ENCODE peak calls at places on chromosome 9, in five cellular contexts. M is stomach; O is CD4-positive, alpha-beta memory T cell; S is endodermal cell; K is uterus. L is an unnamed sample. For H3K9me3 and H3K4me1, the result is how much of the 10 kb centered on the place peaks cover.

GRCh38 chr9:6214451-6214850 is 1.2 kb upstream of the IL33 start:
- DNase-seq in M (no peak), O (no peak), S (no peak), K (no peak), L (peak)

GRCh38 chr9:101201626-101202025 is 173.1 kb downstream of the PLPPR1 start:
- DNase-seq in M (no peak), O (no peak), S (no peak), K (no peak), L (no peak)

GRCh38 chr9:81716409-81716808 is 27.1 kb upstream of the TLE1 start:
- DNase-seq in M (no peak), O (no peak), S (no peak), K (no peak), L (no peak)

GRCh38 chr9:33159058-33159759 is 7.9 kb downstream of the B4GALT1 start:
- DNase-seq in M (no peak), O (peak), S (no peak), K (peak), L (peak)

GRCh38 chr9:131180454-131180853 is 55.1 kb downstream of the NUP214 start:
- DNase-seq in M (no peak), O (no peak), S (no peak), K (no peak), L (no peak)

GRCh38 chr9:21001581-21001980 is 29.9 kb downstream of the HACD4 start:
- DNase-seq in M (no peak), O (peak), S (no peak), K (no peak), L (no peak)

GRCh38 chr9:129383005-129383414 is 204.9 kb upstream of the IER5L start:
- DNase-seq in M (peak), O (no peak), S (peak), K (no peak), L (no peak)

GRCh38 chr9:121510766-121511555 is 11.3 kb upstream of the GGTA1 start:
- DNase-seq in M (no peak), O (no peak), S (no peak), K (no peak), L (no peak)

GRCh38 chr9:16921855-16922254 is 51.4 kb upstream of the BNC2 start:
- DNase-seq in M (no peak), O (no peak), S (no peak), K (no peak), L (no peak)

GRCh38 chr9:126952180-126952960 is 37.8 kb downstream of the RALGPS1 start:
- DNase-seq in M (no peak), O (no peak), S (no peak), K (peak), L (no peak)

GRCh38 chr9:138048184-138048583 is 170.6 kb downstream of the CACNA1B start:
- DNase-seq in M (peak), O (no peak), S (no peak), K (no peak), L (no peak)

GRCh38 chr9:116572095-116572748 is 114.9 kb upstream of the TRIM32 start:
- DNase-seq in M (peak), O (no peak), S (peak), K (peak), L (peak)

GRCh38 chr9:127347831-127348699 is 48.9 kb upstream of the SLC2A8 start:
- DNase-seq in M (peak), O (no peak), S (no peak), K (no peak), L (no peak)

GRCh38 chr9:98797491-98797890 is 1.1 kb upstream of the ANKS6 start:
- DNase-seq in M (no peak), O (no peak), S (no peak), K (no peak), L (no peak)

GRCh38 chr9:26169684-26170083 is 491.4 kb upstream of the TUSC1 start:
- DNase-seq in M (no peak), O (no peak), S (no peak), K (no peak), L (no peak)

GRCh38 chr9:128828719-128829452 is 708 bp downstream of the SPOUT1 start:
- DNase-seq in M (no peak), O (no peak), S (no peak), K (no peak), L (no peak)

GRCh38 chr9:96270236-96270635 is 31.7 kb downstream of the HSD17B3 start:
- DNase-seq in M (no peak), O (no peak), S (no peak), K (no peak), L (no peak)

GRCh38 chr9:108056083-108056804 is 566.7 kb upstream of the KLF4 start:
- DNase-seq in M (no peak), O (no peak), S (no peak), K (no peak), L (no peak)

GRCh38 chr9:136405481-136405880 is 4.9 kb downstream of the ENTR1 start:
- DNase-seq in M (no peak), O (no peak), S (no peak), K (no peak), L (no peak)

GRCh38 chr9:125784286-125785049 is 37.3 kb downstream of the PBX3 start:
- DNase-seq in M (no peak), O (no peak), S (no peak), K (no peak), L (no peak)

GRCh38 chr9:135239100-135239768 is 151.8 kb downstream of the OLFM1 start:
- DNase-seq in M (no peak), O (no peak), S (peak), K (no peak), L (no peak)

GRCh38 chr9:136726631-136727191 is 14.3 kb downstream of the DIPK1B start:
- DNase-seq in M (no peak), O (peak), S (peak), K (no peak), L (peak)

GRCh38 chr9:113566712-113567071 is 103.2 kb downstream of the RGS3 start:
- DNase-seq in M (peak), O (no peak), S (no peak), K (peak), L (no peak)

GRCh38 chr9:113562653-113563381 is 99.3 kb downstream of the RGS3 start:
- DNase-seq in M (no peak), O (no peak), S (peak), K (peak), L (no peak)

GRCh38 chr9:113566011-113566711 is 102.6 kb downstream of the RGS3 start:
- DNase-seq in M (no peak), O (no peak), S (peak), K (peak), L (no peak)

GRCh38 chr9:113563856-113564514 is 100.5 kb downstream of the RGS3 start:
- DNase-seq in M (no peak), O (no peak), S (peak), K (peak), L (no peak)

DNA sequence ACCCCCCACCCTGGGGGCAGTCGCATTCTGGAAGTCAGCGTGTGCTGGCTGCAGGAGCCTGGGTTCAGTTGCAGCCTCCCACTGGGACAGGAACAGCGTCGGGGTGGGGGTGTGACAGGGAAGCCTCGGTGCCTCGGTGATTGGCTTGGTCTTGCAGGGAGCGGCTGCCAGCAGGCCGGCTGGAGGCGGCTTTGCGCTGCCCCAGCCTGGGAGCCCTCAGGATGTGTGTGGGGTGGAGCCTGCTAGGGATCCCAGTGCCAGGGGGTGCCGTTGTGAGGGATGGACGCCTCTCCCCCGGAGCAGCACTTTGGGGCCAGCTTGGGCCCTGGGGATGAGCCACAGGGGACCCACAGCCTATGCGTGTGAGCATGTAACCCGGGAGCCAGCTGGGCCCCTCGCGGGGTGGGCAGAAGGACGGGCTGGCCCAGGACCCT is 101.3 kb downstream of the RGS3 start:
- DNase-seq in M (peak), O (no peak), S (peak), K (peak), L (no peak)
- H3K4me3 ChIP-seq in M (peak), O (no peak), S (peak), K (peak), L (no peak)

DNA sequence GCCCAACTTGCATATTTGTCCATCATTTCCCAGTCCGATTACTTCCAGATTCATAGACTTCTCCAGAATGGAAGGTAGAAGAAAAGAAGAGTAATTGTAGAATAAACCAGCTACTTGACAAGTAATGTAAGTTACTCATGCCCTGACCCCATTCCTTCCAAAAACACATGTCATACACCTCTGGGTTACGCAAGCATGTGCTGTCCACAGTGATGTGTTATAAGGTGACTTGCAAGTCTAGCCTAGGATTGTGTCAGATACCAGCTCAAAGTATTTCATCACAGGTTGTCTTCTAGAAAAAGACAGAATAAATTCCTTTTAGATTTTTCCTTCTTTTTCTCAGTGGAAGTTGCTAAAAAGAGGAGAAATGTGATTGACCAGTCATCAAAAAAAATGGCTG is 8.1 kb upstream of the TLR4 start:
- DNase-seq in M (no peak), O (no peak), S (no peak), K (no peak), L (no peak)
- H3K9me3 ChIP-seq in M (under half), O (under half), S (under half), K (under half), L (under half)

GRCh38 chr9:37034320-37034937 is 361 bp upstream of the PAX5 start:
- DNase-seq in M (no peak), O (no peak), S (peak), K (no peak), L (peak)

GRCh38 chr9:37031902-37032301 is 2.2 kb downstream of the PAX5 start:
- DNase-seq in M (no peak), O (no peak), S (peak), K (no peak), L (no peak)

GRCh38 chr9:37032713-37033112 is 1.4 kb downstream of the PAX5 start:
- DNase-seq in M (no peak), O (no peak), S (peak), K (no peak), L (no peak)

GRCh38 chr9:37033753-37034319 is at the start of gene PAX5:
- DNase-seq in M (no peak), O (no peak), S (peak), K (no peak), L (no peak)

DNA sequence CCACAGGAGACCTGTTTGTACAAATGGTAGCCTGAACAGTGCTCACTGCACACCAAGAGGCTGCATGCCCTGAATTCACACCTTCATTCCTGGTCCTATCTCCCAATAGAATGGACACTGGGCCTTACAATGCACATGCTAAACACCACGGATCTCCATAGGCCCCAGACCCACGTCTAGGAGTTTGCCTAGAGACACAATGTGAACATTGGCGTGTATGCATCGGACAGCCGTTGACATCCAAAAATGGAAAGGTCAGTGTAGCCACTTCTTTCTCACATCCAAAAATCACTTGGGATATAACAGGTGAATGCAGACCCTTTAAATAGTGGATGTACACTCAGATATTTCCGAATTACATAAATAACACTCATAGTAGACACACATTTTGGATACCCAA is 927 bp downstream of the PAX5 start:
- DNase-seq in M (no peak), O (no peak), S (no peak), K (no peak), L (no peak)
- H3K4me1 ChIP-seq in M (under half), O (half or more), S (under half), K (under half), L (under half)

GRCh38 chr9:89234636-89235035 is 56.0 kb upstream of the SHC3 start:
- DNase-seq in M (no peak), O (no peak), S (peak), K (peak), L (no peak)
- H3K4me3 ChIP-seq in M (peak), O (no peak), S (peak), K (peak), L (no peak)

GRCh38 chr9:1354066-1354465 is 303.9 kb downstream of the DMRT2 start:
- DNase-seq in M (no peak), O (no peak), S (no peak), K (no peak), L (no peak)
- H3K9me3 ChIP-seq in M (under half), O (under half), S (under half), K (under half), L (under half)

GRCh38 chr9:94140418-94140780 is 56.1 kb downstream of the PTPDC1 start:
- DNase-seq in M (no peak), O (no peak), S (no peak), K (no peak), L (no peak)
- H3K4me1 ChIP-seq in M (under half), O (under half), S (under half), K (under half), L (under half)

GRCh38 chr9:35656841-35657326 is 935 bp downstream of the RMRP start:
- DNase-seq in M (no peak), O (no peak), S (no peak), K (no peak), L (no peak)
- H3K4me3 ChIP-seq in M (peak), O (peak), S (peak), K (peak), L (peak)